ENCODE peak calls at places on chromosomes 2 and 18, in eight cellular contexts. One of them, this sample, is unnamed.

GRCh38 chr2:163351966-163352365 is 383.8 kb downstream of the FIGN start:
- DNase-seq in B cell: no peak
- DNase-seq in heart right ventricle: no peak
- DNase-seq in neural crest cell: no peak
- DNase-seq in fibroblast of the aortic adventitia: no peak
- DNase-seq in left ventricle myocardium superior: no peak
- DNase-seq in amygdala: no peak
- DNase-seq in HuH-7.5: no peak
- DNase-seq in this sample: no peak

GRCh38 chr2:6103949-6104348 is 411.8 kb downstream of the SOX11 start:
- DNase-seq in neural crest cell: no peak
- DNase-seq in HuH-7.5: no peak
- DNase-seq in amygdala: no peak
- DNase-seq in fibroblast of the aortic adventitia: no peak
- DNase-seq in left ventricle myocardium superior: no peak
- DNase-seq in B cell: no peak
- DNase-seq in heart right ventricle: no peak
- DNase-seq in this sample: no peak

GRCh38 chr2:185417111-185417510 is 321.5 kb upstream of the FSIP2 start:
- DNase-seq in heart right ventricle: no peak
- DNase-seq in HuH-7.5: no peak
- DNase-seq in amygdala: no peak
- DNase-seq in B cell: no peak
- DNase-seq in neural crest cell: no peak
- DNase-seq in left ventricle myocardium superior: no peak
- DNase-seq in fibroblast of the aortic adventitia: no peak
- DNase-seq in this sample: no peak

GRCh38 chr2:84776011-84776410 is 104.9 kb downstream of the TRABD2A start:
- DNase-seq in fibroblast of the aortic adventitia: no peak
- DNase-seq in B cell: no peak
- DNase-seq in HuH-7.5: no peak
- DNase-seq in neural crest cell: no peak
- DNase-seq in heart right ventricle: no peak
- DNase-seq in left ventricle myocardium superior: no peak
- DNase-seq in amygdala: no peak
- DNase-seq in this sample: no peak

GRCh38 chr2:135745545-135745944 is 3.9 kb downstream of the UBXN4 start:
- DNase-seq in B cell: no peak
- DNase-seq in neural crest cell: no peak
- DNase-seq in fibroblast of the aortic adventitia: peak; percentile 51
- DNase-seq in left ventricle myocardium superior: no peak
- DNase-seq in HuH-7.5: no peak
- DNase-seq in amygdala: no peak
- DNase-seq in heart right ventricle: no peak
- DNase-seq in this sample: no peak

GRCh38 chr2:54053830-54054229 is 61.6 kb upstream of the ACYP2 start:
- DNase-seq in B cell: no peak
- DNase-seq in amygdala: no peak
- DNase-seq in neural crest cell: no peak
- DNase-seq in heart right ventricle: no peak
- DNase-seq in left ventricle myocardium superior: no peak
- DNase-seq in fibroblast of the aortic adventitia: no peak
- DNase-seq in HuH-7.5: no peak
- DNase-seq in this sample: no peak

GRCh38 chr18:13461936-13462335 is 243.4 kb downstream of the LDLRAD4 start:
- DNase-seq in neural crest cell: no peak
- DNase-seq in amygdala: no peak
- DNase-seq in fibroblast of the aortic adventitia: no peak
- DNase-seq in B cell: no peak
- DNase-seq in heart right ventricle: no peak
- DNase-seq in HuH-7.5: no peak
- DNase-seq in left ventricle myocardium superior: no peak
- DNase-seq in this sample: no peak

GRCh38 chr2:182496596-182496995 is 69.8 kb upstream of the PDE1A start:
- DNase-seq in neural crest cell: no peak
- DNase-seq in left ventricle myocardium superior: no peak
- DNase-seq in fibroblast of the aortic adventitia: no peak
- DNase-seq in amygdala: no peak
- DNase-seq in HuH-7.5: no peak
- DNase-seq in B cell: no peak
- DNase-seq in heart right ventricle: no peak
- DNase-seq in this sample: peak; percentile 9

GRCh38 chr2:156434461-156435291 is 1.5 kb upstream of the GPD2 start:
- DNase-seq in amygdala: no peak
- DNase-seq in HuH-7.5: no peak
- DNase-seq in fibroblast of the aortic adventitia: peak; percentile 35
- DNase-seq in heart right ventricle: no peak
- DNase-seq in B cell: peak; percentile 19
- DNase-seq in left ventricle myocardium superior: no peak
- DNase-seq in neural crest cell: no peak
- DNase-seq in this sample: no peak

GRCh38 chr2:98866033-98866432 is 70.0 kb downstream of the CRACDL start:
- DNase-seq in neural crest cell: no peak
- DNase-seq in B cell: no peak
- DNase-seq in HuH-7.5: no peak
- DNase-seq in heart right ventricle: no peak
- DNase-seq in fibroblast of the aortic adventitia: no peak
- DNase-seq in amygdala: no peak
- DNase-seq in left ventricle myocardium superior: no peak
- DNase-seq in this sample: no peak

GRCh38 chr2:141508806-141509595 is 621.8 kb downstream of the LRP1B start:
- DNase-seq in B cell: no peak
- DNase-seq in fibroblast of the aortic adventitia: no peak
- DNase-seq in HuH-7.5: no peak
- DNase-seq in left ventricle myocardium superior: no peak
- DNase-seq in amygdala: no peak
- DNase-seq in heart right ventricle: no peak
- DNase-seq in neural crest cell: no peak
- DNase-seq in this sample: no peak

GRCh38 chr2:29293830-29294438 is 178.7 kb downstream of the CLIP4 start:
- DNase-seq in left ventricle myocardium superior: no peak
- DNase-seq in heart right ventricle: no peak
- DNase-seq in amygdala: no peak
- DNase-seq in fibroblast of the aortic adventitia: peak; percentile 39
- DNase-seq in HuH-7.5: no peak
- DNase-seq in neural crest cell: peak; percentile 58
- DNase-seq in B cell: no peak
- DNase-seq in this sample: peak; percentile 19

GRCh38 chr2:13819896-13820295 is 812.6 kb upstream of the LRATD1 start:
- DNase-seq in fibroblast of the aortic adventitia: no peak
- DNase-seq in neural crest cell: no peak
- DNase-seq in HuH-7.5: no peak
- DNase-seq in B cell: no peak
- DNase-seq in amygdala: no peak
- DNase-seq in heart right ventricle: no peak
- DNase-seq in left ventricle myocardium superior: no peak
- DNase-seq in this sample: no peak

GRCh38 chr18:27862056-27862682 is 314.8 kb downstream of the CDH2 start:
- DNase-seq in amygdala: no peak
- DNase-seq in neural crest cell: no peak
- DNase-seq in B cell: no peak
- DNase-seq in left ventricle myocardium superior: no peak
- DNase-seq in fibroblast of the aortic adventitia: no peak
- DNase-seq in heart right ventricle: no peak
- DNase-seq in HuH-7.5: no peak
- DNase-seq in this sample: no peak

GRCh38 chr2:161913865-161914264 is 160.2 kb downstream of the DPP4 start:
- DNase-seq in amygdala: no peak
- DNase-seq in heart right ventricle: no peak
- DNase-seq in left ventricle myocardium superior: no peak
- DNase-seq in HuH-7.5: no peak
- DNase-seq in neural crest cell: no peak
- DNase-seq in B cell: no peak
- DNase-seq in fibroblast of the aortic adventitia: peak; percentile 20
- DNase-seq in this sample: no peak

GRCh38 chr2:9844036-9844483 is 786 bp downstream of the TAF1B start:
- DNase-seq in HuH-7.5: no peak
- DNase-seq in heart right ventricle: no peak
- DNase-seq in left ventricle myocardium superior: no peak
- DNase-seq in fibroblast of the aortic adventitia: peak; percentile 53
- DNase-seq in neural crest cell: no peak
- DNase-seq in B cell: no peak
- DNase-seq in amygdala: no peak
- DNase-seq in this sample: no peak

GRCh38 chr18:4125246-4125938 is 329.7 kb downstream of the DLGAP1 start:
- DNase-seq in B cell: no peak
- DNase-seq in amygdala: no peak
- DNase-seq in fibroblast of the aortic adventitia: peak; percentile 88
- DNase-seq in heart right ventricle: peak; percentile 12
- DNase-seq in left ventricle myocardium superior: peak; percentile 30
- DNase-seq in neural crest cell: no peak
- DNase-seq in HuH-7.5: no peak
- DNase-seq in this sample: no peak

GRCh38 chr18:45920367-45920766 is 46.8 kb downstream of the EPG5 start:
- DNase-seq in left ventricle myocardium superior: peak; percentile 94
- DNase-seq in B cell: peak; percentile 7
- DNase-seq in fibroblast of the aortic adventitia: peak; percentile 84
- DNase-seq in HuH-7.5: no peak
- DNase-seq in heart right ventricle: peak; percentile 83
- DNase-seq in amygdala: peak; percentile 4
- DNase-seq in neural crest cell: no peak
- DNase-seq in this sample: no peak

GRCh38 chr2:134934641-134935040 is 16.0 kb downstream of the CCNT2 start:
- DNase-seq in HuH-7.5: no peak
- DNase-seq in amygdala: no peak
- DNase-seq in left ventricle myocardium superior: no peak
- DNase-seq in B cell: no peak
- DNase-seq in fibroblast of the aortic adventitia: no peak
- DNase-seq in neural crest cell: no peak
- DNase-seq in heart right ventricle: no peak
- DNase-seq in this sample: no peak

GRCh38 chr18:70234667-70235459 is 29.4 kb upstream of the RTTN start:
- DNase-seq in fibroblast of the aortic adventitia: no peak
- DNase-seq in heart right ventricle: no peak
- DNase-seq in neural crest cell: no peak
- DNase-seq in B cell: no peak
- DNase-seq in amygdala: no peak
- DNase-seq in HuH-7.5: no peak
- DNase-seq in left ventricle myocardium superior: no peak
- DNase-seq in this sample: no peak

GRCh38 chr2:23673830-23674679 is 252.9 kb downstream of the ATAD2B start:
- DNase-seq in amygdala: no peak
- DNase-seq in left ventricle myocardium superior: no peak
- DNase-seq in fibroblast of the aortic adventitia: no peak
- DNase-seq in neural crest cell: peak; percentile 16
- DNase-seq in HuH-7.5: no peak
- DNase-seq in B cell: no peak
- DNase-seq in heart right ventricle: no peak
- DNase-seq in this sample: peak; percentile 30

GRCh38 chr2:113324684-113325160 is 46.0 kb upstream of the PAX8 start:
- DNase-seq in B cell: peak; percentile 31
- DNase-seq in amygdala: no peak
- DNase-seq in left ventricle myocardium superior: peak; percentile 71
- DNase-seq in HuH-7.5: peak; percentile 82
- DNase-seq in heart right ventricle: peak; percentile 62
- DNase-seq in fibroblast of the aortic adventitia: peak; percentile 61
- DNase-seq in neural crest cell: peak; percentile 64
- DNase-seq in this sample: no peak

GRCh38 chr2:15127251-15127650 is 433.9 kb downstream of the NBAS start:
- DNase-seq in HuH-7.5: no peak
- DNase-seq in fibroblast of the aortic adventitia: no peak
- DNase-seq in B cell: no peak
- DNase-seq in left ventricle myocardium superior: no peak
- DNase-seq in amygdala: no peak
- DNase-seq in heart right ventricle: no peak
- DNase-seq in neural crest cell: no peak
- DNase-seq in this sample: no peak

GRCh38 chr2:71313-72035 is 25.2 kb upstream of the FAM110C start:
- DNase-seq in neural crest cell: no peak
- DNase-seq in fibroblast of the aortic adventitia: no peak
- DNase-seq in left ventricle myocardium superior: no peak
- DNase-seq in heart right ventricle: no peak
- DNase-seq in amygdala: no peak
- DNase-seq in B cell: no peak
- DNase-seq in HuH-7.5: no peak
- DNase-seq in this sample: no peak

GRCh38 chr2:188599140-188599539 is 307.5 kb downstream of the GULP1 start:
- DNase-seq in fibroblast of the aortic adventitia: peak; percentile 64
- DNase-seq in neural crest cell: no peak
- DNase-seq in amygdala: no peak
- DNase-seq in B cell: no peak
- DNase-seq in heart right ventricle: no peak
- DNase-seq in left ventricle myocardium superior: no peak
- DNase-seq in HuH-7.5: no peak
- DNase-seq in this sample: no peak

GRCh38 chr2:106963156-106963555 is 77.2 kb upstream of the ST6GAL2 start:
- DNase-seq in HuH-7.5: no peak
- DNase-seq in neural crest cell: no peak
- DNase-seq in amygdala: no peak
- DNase-seq in fibroblast of the aortic adventitia: peak; percentile 41
- DNase-seq in heart right ventricle: no peak
- DNase-seq in left ventricle myocardium superior: no peak
- DNase-seq in B cell: no peak
- DNase-seq in this sample: no peak

GRCh38 chr2:109727929-109728447 is 66.1 kb upstream of the RGPD5 start:
- DNase-seq in left ventricle myocardium superior: no peak
- DNase-seq in amygdala: no peak
- DNase-seq in HuH-7.5: no peak
- DNase-seq in heart right ventricle: no peak
- DNase-seq in fibroblast of the aortic adventitia: no peak
- DNase-seq in B cell: no peak
- DNase-seq in neural crest cell: no peak
- DNase-seq in this sample: no peak

GRCh38 chr18:8689431-8689830 is 15.9 kb upstream of the MTCL1 start:
- DNase-seq in B cell: no peak
- DNase-seq in left ventricle myocardium superior: no peak
- DNase-seq in HuH-7.5: no peak
- DNase-seq in heart right ventricle: no peak
- DNase-seq in neural crest cell: no peak
- DNase-seq in fibroblast of the aortic adventitia: no peak
- DNase-seq in amygdala: no peak
- DNase-seq in this sample: no peak

GRCh38 chr2:83186050-83186790 is 1272.9 kb downstream of the SUCLG1 start:
- DNase-seq in HuH-7.5: no peak
- DNase-seq in B cell: no peak
- DNase-seq in neural crest cell: no peak
- DNase-seq in fibroblast of the aortic adventitia: no peak
- DNase-seq in heart right ventricle: no peak
- DNase-seq in amygdala: no peak
- DNase-seq in left ventricle myocardium superior: no peak
- DNase-seq in this sample: no peak

GRCh38 chr2:128941676-128942075 is 623.0 kb upstream of the HS6ST1 start:
- DNase-seq in left ventricle myocardium superior: no peak
- DNase-seq in amygdala: no peak
- DNase-seq in neural crest cell: no peak
- DNase-seq in fibroblast of the aortic adventitia: no peak
- DNase-seq in heart right ventricle: no peak
- DNase-seq in B cell: no peak
- DNase-seq in HuH-7.5: no peak
- DNase-seq in this sample: no peak

GRCh38 chr2:2226326-2226725 is 104.7 kb downstream of the MYT1L start:
- DNase-seq in HuH-7.5: no peak
- DNase-seq in heart right ventricle: no peak
- DNase-seq in B cell: no peak
- DNase-seq in amygdala: no peak
- DNase-seq in fibroblast of the aortic adventitia: no peak
- DNase-seq in left ventricle myocardium superior: no peak
- DNase-seq in neural crest cell: no peak
- DNase-seq in this sample: no peak

GRCh38 chr2:165584126-165584525 is 114.6 kb downstream of the CSRNP3 start:
- DNase-seq in fibroblast of the aortic adventitia: no peak
- DNase-seq in heart right ventricle: no peak
- DNase-seq in neural crest cell: no peak
- DNase-seq in amygdala: no peak
- DNase-seq in HuH-7.5: no peak
- DNase-seq in left ventricle myocardium superior: no peak
- DNase-seq in B cell: no peak
- DNase-seq in this sample: no peak

GRCh38 chr18:8367217-8367988 is 241.8 kb upstream of the RAB12 start:
- DNase-seq in neural crest cell: peak; percentile 50
- DNase-seq in left ventricle myocardium superior: peak; percentile 55
- DNase-seq in HuH-7.5: no peak
- DNase-seq in heart right ventricle: peak; percentile 38
- DNase-seq in amygdala: peak; percentile 29
- DNase-seq in fibroblast of the aortic adventitia: no peak
- DNase-seq in B cell: peak; percentile 25
- DNase-seq in this sample: no peak

GRCh38 chr2:197258580-197258979 is 52.0 kb downstream of the ANKRD44 start:
- DNase-seq in HuH-7.5: no peak
- DNase-seq in fibroblast of the aortic adventitia: peak; percentile 28
- DNase-seq in amygdala: no peak
- DNase-seq in heart right ventricle: no peak
- DNase-seq in neural crest cell: no peak
- DNase-seq in B cell: peak; percentile 40
- DNase-seq in left ventricle myocardium superior: no peak
- DNase-seq in this sample: no peak

This sample was measured in HepG2.